ENCODE peak calls at places on chromosome 2, in eight cellular contexts. D, M, O, L, H, R, J and G are unnamed samples.
A peak's percentile ranks its signal among the peaks of the same experiment; 100 is the strongest.

GRCh38 chr2:223109341-223109740 is 57.4 kb downstream of the KCNE4 start:
- DNase-seq in L (peak; percentile 25), D (no peak), O (no peak), H (no peak), M (no peak), R (no peak), J (no peak), G (no peak)

GRCh38 chr2:12303181-12304030 is 413.3 kb upstream of the TRIB2 start:
- DNase-seq in L (peak; percentile 96), H (peak; percentile 87), O (no peak), D (no peak), R (no peak), J (no peak), M (peak; percentile 7), G (no peak)

GRCh38 chr2:111117666-111118454 is 2.9 kb upstream of the BCL2L11 start:
- DNase-seq in O (peak; percentile 38), M (peak; percentile 17), R (peak; percentile 41), L (peak; percentile 51), H (no peak), D (no peak), J (no peak), G (no peak)

GRCh38 chr2:72993585-72994280 is 76.4 kb downstream of the EMX1 start:
- DNase-seq in O (no peak), M (no peak), L (no peak), R (no peak), J (no peak), H (no peak), D (no peak), G (no peak)

GRCh38 chr2:212979799-212980198 is 171.6 kb downstream of the IKZF2 start:
- DNase-seq in M (no peak), L (no peak), J (no peak), H (no peak), R (no peak), O (no peak), D (no peak), G (no peak)

GRCh38 chr2:109510136-109511028 is 103.4 kb downstream of the SEPTIN10 start:
- DNase-seq in J (peak; percentile 66), M (peak; percentile 86), O (peak; percentile 85), H (peak; percentile 88), D (peak; percentile 79), R (peak; percentile 79), L (peak; percentile 74), G (peak; percentile 95)

GRCh38 chr2:60516383-60516811 is 37.1 kb downstream of the BCL11A start:
- DNase-seq in L (peak; percentile 57), M (no peak), D (no peak), J (no peak), R (no peak), H (peak; percentile 28), O (no peak), G (no peak)

GRCh38 chr2:216210711-216211131 is 101.6 kb downstream of the XRCC5 start:
- DNase-seq in M (no peak), O (no peak), R (no peak), J (no peak), H (no peak), L (peak; percentile 24), D (no peak), G (no peak)

GRCh38 chr2:236395067-236395466 is 130.9 kb upstream of the ASB18 start:
- DNase-seq in M (no peak), J (no peak), O (no peak), L (no peak), R (no peak), D (no peak), H (no peak), G (no peak)

GRCh38 chr2:240836781-240837467 is 16.9 kb upstream of the KIF1A start:
- DNase-seq in O (no peak), D (no peak), J (no peak), L (peak; percentile 55), H (peak; percentile 4), R (peak; percentile 69), M (no peak), G (no peak)

GRCh38 chr2:197254776-197255521 is 55.6 kb downstream of the ANKRD44 start:
- DNase-seq in O (no peak), H (no peak), J (no peak), M (no peak), R (no peak), L (no peak), D (no peak), G (no peak)

GRCh38 chr2:190173382-190173781 is 110.9 kb upstream of the MSTN start:
- DNase-seq in M (no peak), D (no peak), O (no peak), H (no peak), L (peak; percentile 63), J (no peak), R (no peak), G (no peak)

GRCh38 chr2:235651643-235652042 is 157.8 kb downstream of the AGAP1 start:
- DNase-seq in O (no peak), R (no peak), H (no peak), D (no peak), M (no peak), J (no peak), L (no peak), G (no peak)

GRCh38 chr2:171711351-171711750 is 24.1 kb downstream of the DYNC1I2 start:
- DNase-seq in M (no peak), H (no peak), J (no peak), O (no peak), L (no peak), D (no peak), R (no peak), G (no peak)

GRCh38 chr2:133420748-133421147 is 147.5 kb downstream of the NCKAP5 start:
- DNase-seq in R (no peak), L (no peak), D (no peak), J (no peak), H (no peak), O (no peak), M (no peak), G (no peak)

GRCh38 chr2:59339837-59340207 is 1098.7 kb upstream of the FANCL start:
- DNase-seq in H (no peak), L (no peak), D (no peak), M (no peak), O (no peak), R (no peak), J (no peak), G (no peak)

GRCh38 chr2:55482186-55482945 is 37.2 kb upstream of the CFAP36 start:
- DNase-seq in D (peak; percentile 27), L (peak; percentile 56), M (no peak), J (no peak), O (no peak), H (no peak), R (no peak), G (no peak)

GRCh38 chr2:74481961-74482800 is 617 bp downstream of the CCDC142 start:
- DNase-seq in D (peak; percentile 53), R (no peak), O (peak; percentile 75), H (peak; percentile 37), M (peak; percentile 65), J (peak; percentile 44), L (no peak), G (no peak)

GRCh38 chr2:95121150-95121494 is 486 bp downstream of the MRPS5 start:
- DNase-seq in J (no peak), O (no peak), R (no peak), D (no peak), M (no peak), H (peak; percentile 28), L (peak; percentile 28), G (no peak)

GRCh38 chr2:36356990-36357505 is 1.5 kb downstream of the CRIM1 start:
- DNase-seq in H (peak; percentile 91), L (peak; percentile 51), O (no peak), J (no peak), D (peak; percentile 50), R (no peak), M (no peak), G (no peak)

GRCh38 chr2:180258041-180258537 is 251.0 kb upstream of the CWC22 start:
- DNase-seq in O (no peak), M (no peak), J (no peak), L (no peak), R (no peak), D (no peak), H (peak; percentile 62), G (no peak)

GRCh38 chr2:190986221-190986953 is 27.6 kb downstream of the STAT1 start:
- DNase-seq in M (no peak), H (no peak), J (no peak), O (no peak), L (no peak), R (no peak), D (no peak), G (no peak)

GRCh38 chr2:211879323-211879722 is 659.3 kb downstream of the ERBB4 start:
- DNase-seq in O (no peak), R (no peak), J (no peak), M (peak; percentile 7), D (no peak), H (peak; percentile 24), L (peak; percentile 17), G (no peak)
- TF ChIP-seq CTCF in O (no peak), R (peak; percentile 45), J (no peak), M (peak; percentile 43), D (no peak), H (peak; percentile 48), L (peak; percentile 13), G (peak; percentile 37)

DNA sequence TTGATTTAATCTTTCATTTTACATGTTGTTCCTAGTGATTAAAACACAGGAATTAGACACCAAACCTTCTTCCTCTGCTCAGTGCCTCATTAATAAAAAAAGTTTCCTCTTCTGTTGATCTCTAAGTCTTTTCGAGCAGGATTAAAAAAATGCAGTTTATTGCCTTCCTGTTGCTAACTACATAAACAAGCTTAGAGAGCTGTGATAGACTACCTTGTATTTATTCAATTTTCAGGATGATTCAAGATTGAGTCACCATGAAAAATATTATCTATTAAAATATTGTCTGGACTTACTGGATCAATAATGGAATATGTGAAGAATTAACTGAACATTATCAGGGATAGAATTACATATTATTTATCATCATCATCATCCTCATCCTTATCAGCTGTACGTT is 1089.6 kb upstream of the CNTNAP5 start:
- DNase-seq in O (no peak), J (no peak), L (no peak), D (no peak), H (peak; percentile 55), R (no peak), M (no peak), G (no peak)
- TF ChIP-seq CTCF in O (no peak), J (no peak), L (no peak), D (no peak), H (no peak), R (no peak), M (no peak), G (no peak)

GRCh38 chr2:29397039-29397438 is 281.8 kb downstream of the CLIP4 start:
- DNase-seq in O (no peak), D (no peak), L (no peak), H (peak; percentile 71), R (no peak), J (no peak), M (no peak), G (no peak)
- TF ChIP-seq CTCF in O (no peak), D (no peak), L (no peak), H (no peak), R (no peak), J (no peak), M (no peak), G (no peak)

GRCh38 chr2:44620189-44620990 is 258.6 kb downstream of the CAMKMT start:
- DNase-seq in D (no peak), H (peak; percentile 28), L (no peak), R (no peak), J (no peak), O (no peak), M (no peak), G (no peak)

GRCh38 chr2:44628297-44628696 is 266.6 kb downstream of the CAMKMT start:
- DNase-seq in O (no peak), H (no peak), R (no peak), L (no peak), D (no peak), M (no peak), J (no peak), G (no peak)

GRCh38 chr2:44618378-44619023 is 256.8 kb downstream of the CAMKMT start:
- DNase-seq in M (no peak), J (no peak), D (no peak), R (no peak), O (no peak), L (no peak), H (no peak), G (no peak)

GRCh38 chr2:44623622-44624351 is 262.0 kb downstream of the CAMKMT start:
- DNase-seq in M (no peak), L (no peak), R (no peak), O (no peak), D (no peak), J (no peak), H (no peak), G (no peak)
- TF ChIP-seq CTCF in M (no peak), L (peak; percentile 35), R (no peak), O (peak; percentile 10), D (no peak), J (no peak), H (peak; percentile 44), G (no peak)